ENCODE peak calls at places on chromosomes 13 and 19, in five cellular contexts. P is stomach, J is adrenal gland, M is AG04450, X is heart right ventricle. C is an unnamed sample.
A peak's percentile ranks its signal among the peaks of the same experiment; 100 is the strongest.

GRCh38 chr19:38849746-38850230 is at the start of gene HNRNPL:
- DNase-seq in P (peak; percentile 99), J (no peak), M (no peak), X (peak; percentile 99), C (peak; percentile 99)

GRCh38 chr13:32087955-32088747 is 56.6 kb downstream of the FRY start:
- DNase-seq in P (no peak), J (no peak), M (no peak), X (no peak), C (no peak)

GRCh38 chr13:75365724-75366173 is 116.2 kb downstream of the TBC1D4 start:
- DNase-seq in P (no peak), J (no peak), M (peak; percentile 29), X (no peak), C (no peak)

GRCh38 chr13:74927823-74928222 is 554.1 kb downstream of the TBC1D4 start:
- DNase-seq in P (no peak), J (no peak), M (no peak), X (no peak), C (no peak)

GRCh38 chr13:48018637-48019036 is 17.6 kb upstream of the SUCLA2 start:
- DNase-seq in P (no peak), J (no peak), M (no peak), X (no peak), C (no peak)

GRCh38 chr13:40928980-40929379 is 90.1 kb downstream of the ELF1 start:
- DNase-seq in P (no peak), J (no peak), M (no peak), X (no peak), C (no peak)

GRCh38 chr13:46134961-46135522 is 30.2 kb upstream of the CPB2 start:
- DNase-seq in P (peak; percentile 47), J (peak; percentile 21), M (no peak), X (no peak), C (no peak)

GRCh38 chr19:31448221-31448657 is 99.0 kb upstream of the TSHZ3 start:
- DNase-seq in P (peak; percentile 26), J (peak; percentile 13), M (peak; percentile 89), X (peak; percentile 80), C (peak; percentile 44)

GRCh38 chr13:106922384-106922783 is 354.4 kb upstream of the ARGLU1 start:
- DNase-seq in P (no peak), J (no peak), M (no peak), X (no peak), C (no peak)

GRCh38 chr13:107834717-107835116 is 380.6 kb downstream of the LIG4 start:
- DNase-seq in P (no peak), J (no peak), M (no peak), X (no peak), C (no peak)

GRCh38 chr19:41795031-41795461 is 1.3 kb upstream of the CEACAM3 start:
- DNase-seq in P (peak; percentile 65), J (peak; percentile 39), M (no peak), X (no peak), C (peak; percentile 70)

GRCh38 chr19:15894359-15894758 is 3.5 kb downstream of the CYP4F2 start:
- DNase-seq in P (no peak), J (no peak), M (no peak), X (no peak), C (no peak)

GRCh38 chr19:39363909-39364457 is 21.8 kb downstream of the SAMD4B start:
- DNase-seq in P (no peak), J (no peak), M (no peak), X (peak; percentile 33), C (no peak)

GRCh38 chr13:113816925-113817859 is 46.7 kb downstream of the GAS6 start:
- DNase-seq in P (peak; percentile 97), J (peak; percentile 87), M (peak; percentile 64), X (peak; percentile 88), C (peak; percentile 83)

GRCh38 chr13:51003642-51004041 is 94.1 kb downstream of the RNASEH2B start:
- DNase-seq in P (no peak), J (no peak), M (no peak), X (no peak), C (no peak)

GRCh38 chr19:19385900-19386339 is 19.6 kb upstream of the GATAD2A start:
- DNase-seq in P (no peak), J (peak; percentile 60), M (no peak), X (no peak), C (peak; percentile 48)

GRCh38 chr13:91878491-91878890 is 480.1 kb downstream of the GPC5 start:
- DNase-seq in P (no peak), J (no peak), M (no peak), X (no peak), C (no peak)

GRCh38 chr13:41458187-41458938 is 1.0 kb downstream of the RGCC start:
- DNase-seq in P (peak; percentile 53), J (no peak), M (no peak), X (peak; percentile 41), C (peak; percentile 42)

GRCh38 chr13:42000836-42001235 is 39.9 kb upstream of the VWA8 start:
- DNase-seq in P (no peak), J (no peak), M (no peak), X (no peak), C (no peak)

GRCh38 chr13:29535663-29536655 is 59.5 kb downstream of the SLC7A1 start:
- DNase-seq in P (no peak), J (no peak), M (no peak), X (no peak), C (no peak)

GRCh38 chr13:33204130-33204927 is 81.2 kb downstream of the STARD13 start:
- DNase-seq in P (peak; percentile 31), J (peak; percentile 57), M (no peak), X (peak; percentile 50), C (no peak)

GRCh38 chr19:5967994-5968430 is 9.9 kb downstream of the RANBP3 start:
- DNase-seq in P (peak; percentile 67), J (peak; percentile 87), M (peak; percentile 67), X (no peak), C (peak; percentile 65)

GRCh38 chr19:28535352-28535775 is 677.6 kb downstream of the UQCRFS1 start:
- DNase-seq in P (no peak), J (no peak), M (no peak), X (no peak), C (no peak)

GRCh38 chr19:19595171-19595701 is 23.3 kb downstream of the PBX4 start:
- DNase-seq in P (peak; percentile 76), J (no peak), M (no peak), X (no peak), C (peak; percentile 57)

GRCh38 chr13:21233086-21233485 is 56.6 kb downstream of the MRPL57 start:
- DNase-seq in P (no peak), J (no peak), M (no peak), X (no peak), C (no peak)

GRCh38 chr19:41871573-41872383 is 5.3 kb upstream of the CD79A start:
- DNase-seq in P (no peak), J (no peak), M (no peak), X (no peak), C (no peak)

GRCh38 chr19:14582894-14583340 is at the start of gene CLEC17A:
- DNase-seq in P (no peak), J (no peak), M (no peak), X (no peak), C (no peak)

DNA sequence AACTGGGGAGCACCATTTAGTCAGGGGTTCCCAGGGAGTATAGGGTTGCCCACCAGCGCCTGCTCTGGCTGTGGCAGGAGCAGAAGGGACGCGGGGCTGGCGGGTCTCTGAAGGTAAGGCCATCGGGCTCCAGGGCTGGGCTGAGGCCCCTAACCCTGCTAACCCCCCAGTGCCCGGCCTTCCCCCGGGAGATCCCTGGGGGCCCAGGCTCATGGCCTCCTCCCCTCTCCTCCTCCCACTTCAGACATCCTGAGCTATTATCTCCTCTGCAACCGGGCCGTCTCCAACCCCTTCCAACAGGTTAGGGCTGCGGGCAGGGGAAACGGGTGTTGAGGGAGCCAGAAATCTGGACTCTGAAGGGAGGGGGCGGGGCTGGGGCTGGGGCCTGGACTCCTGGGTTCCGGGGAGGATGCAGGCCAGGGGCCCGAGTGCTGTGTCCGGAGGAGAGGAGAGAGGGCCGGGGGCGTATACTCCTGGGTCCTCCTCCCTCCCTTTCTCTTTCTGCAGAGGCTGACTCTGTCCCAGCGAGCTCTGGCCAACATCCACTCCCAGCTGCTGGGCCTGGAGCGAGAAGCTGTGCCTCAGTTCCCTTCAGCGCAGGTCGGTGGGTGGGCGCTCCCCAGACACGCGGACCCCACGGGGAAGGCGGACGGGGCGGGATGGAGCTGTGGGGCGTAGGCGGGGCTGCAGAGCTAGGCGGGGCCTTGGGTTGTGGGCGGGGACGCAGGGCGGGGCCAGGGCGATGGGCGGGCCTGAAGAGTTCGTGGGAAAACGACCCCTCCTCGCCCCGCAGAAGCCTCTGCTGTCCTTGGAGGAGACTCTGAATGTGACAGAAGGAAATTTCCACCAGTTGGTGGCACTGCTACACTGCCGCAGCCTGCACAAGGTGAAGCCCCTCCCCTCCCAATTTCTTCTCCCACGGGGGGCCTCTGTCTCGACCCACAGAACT is 15.3 kb downstream of the TTYH1 start:
- DNase-seq in P (no peak), J (peak; percentile 31), M (no peak), X (peak; percentile 72), C (no peak)
- H3K4me3 ChIP-seq in P (peak overlapping the region; percentile 38), J (no peak overlapping the region), M (peak overlapping the region; percentile 56), X (peak overlapping the region; percentile 41), C (no peak overlapping the region)

GRCh38 chr13:24638096-24638495 is 42.1 kb upstream of the ATP12A start:
- DNase-seq in P (no peak), J (no peak), M (no peak), X (no peak), C (no peak)

GRCh38 chr13:24636776-24637175 is 43.4 kb upstream of the ATP12A start:
- DNase-seq in P (no peak), J (no peak), M (no peak), X (no peak), C (no peak)

GRCh38 chr13:24644051-24644450 is 36.2 kb upstream of the ATP12A start:
- DNase-seq in P (no peak), J (no peak), M (no peak), X (no peak), C (no peak)

GRCh38 chr13:24640752-24641151 is 39.5 kb upstream of the ATP12A start:
- DNase-seq in P (no peak), J (no peak), M (no peak), X (no peak), C (no peak)

GRCh38 chr13:24642236-24642635 is 38.0 kb upstream of the ATP12A start:
- DNase-seq in P (no peak), J (no peak), M (no peak), X (no peak), C (no peak)
- H3K27me3 ChIP-seq in P (peaks cover 9% of the 10 kb centered on the region), J (no peaks in the 10 kb centered on the region), M (peaks cover 4% of the 10 kb centered on the region), X (peaks cover 16% of the 10 kb centered on the region), C (no peaks in the 10 kb centered on the region)

GRCh38 chr19:1271528-1272422 is 2.6 kb downstream of the CIRBP start:
- DNase-seq in P (no peak), J (no peak), M (no peak), X (peak; percentile 42), C (no peak)
- H3K4me3 ChIP-seq in P (peak overlapping the region; percentile 62), J (no peak overlapping the region), M (peak overlapping the region; percentile 5), X (peak overlapping the region; percentile 69), C (no peak overlapping the region)

GRCh38 chr13:111093634-111094033 is 21.5 kb upstream of the ARHGEF7 start:
- DNase-seq in P (no peak), J (no peak), M (no peak), X (no peak), C (no peak)

GRCh38 chr13:111095911-111096501 is 19.1 kb upstream of the ARHGEF7 start:
- DNase-seq in P (no peak), J (no peak), M (no peak), X (no peak), C (no peak)

GRCh38 chr13:111092685-111093084 is 22.4 kb upstream of the ARHGEF7 start:
- DNase-seq in P (no peak), J (no peak), M (no peak), X (no peak), C (no peak)

GRCh38 chr13:111093136-111093535 is 22.0 kb upstream of the ARHGEF7 start:
- DNase-seq in P (no peak), J (no peak), M (no peak), X (no peak), C (no peak)

GRCh38 chr13:111095031-111095840 is 19.9 kb upstream of the ARHGEF7 start:
- DNase-seq in P (no peak), J (no peak), M (no peak), X (no peak), C (no peak)
- H3K27me3 ChIP-seq in P (peaks cover 59% of the 10 kb centered on the region), J (peaks cover 22% of the 10 kb centered on the region), M (peaks cover 54% of the 10 kb centered on the region), X (peaks cover 41% of the 10 kb centered on the region), C (no peaks in the 10 kb centered on the region)

C was measured in lung.